ENCODE peak calls at places on chromosome 3, in eight cellular contexts. W is PC-9; Z is GM23338; O is CD4-positive, alpha-beta T cell; B is astrocyte of the spinal cord; G is GM12864; E is HFF-Myc; Y is brain microvascular endothelial cell. L is an unnamed sample.

GRCh38 chr3:69309810-69310209 is 76.1 kb downstream of the FRMD4B start:
- DNase-seq in W (no peak), Z (peak; percentile 49), O (no peak), B (peak; percentile 42), G (no peak), E (no peak), Y (peak; percentile 55), L (no peak)

GRCh38 chr3:171810278-171811058 is at the start of gene PLD1:
- DNase-seq in W (peak; percentile 95), Z (peak; percentile 71), O (peak; percentile 21), B (no peak), G (no peak), E (no peak), Y (peak; percentile 71), L (peak; percentile 79)

GRCh38 chr3:194675081-194675640 is 3.2 kb upstream of the LSG1 start:
- DNase-seq in W (no peak), Z (no peak), O (no peak), B (no peak), G (no peak), E (no peak), Y (no peak), L (no peak)

GRCh38 chr3:72210248-72210647 is 425.3 kb upstream of the PROK2 start:
- DNase-seq in W (no peak), Z (no peak), O (no peak), B (no peak), G (no peak), E (no peak), Y (no peak), L (no peak)

GRCh38 chr3:127628788-127629456 is at the start of gene PODXL2:
- DNase-seq in W (peak; percentile 59), Z (peak; percentile 82), O (peak; percentile 12), B (peak; percentile 40), G (no peak), E (no peak), Y (no peak), L (no peak)

GRCh38 chr3:155676252-155676981 is 68.5 kb downstream of the PLCH1 start:
- DNase-seq in W (no peak), Z (peak; percentile 36), O (no peak), B (peak; percentile 62), G (no peak), E (peak; percentile 17), Y (peak; percentile 51), L (no peak)

GRCh38 chr3:196193738-196194541 is 17.3 kb downstream of the ZDHHC19 start:
- DNase-seq in W (peak; percentile 60), Z (no peak), O (no peak), B (no peak), G (no peak), E (no peak), Y (no peak), L (no peak)

GRCh38 chr3:170911051-170911450 is 2.6 kb upstream of the EIF5A2 start:
- DNase-seq in W (no peak), Z (no peak), O (no peak), B (no peak), G (no peak), E (no peak), Y (no peak), L (no peak)

GRCh38 chr3:104909188-104909587 is 457.5 kb upstream of the ALCAM start:
- DNase-seq in W (no peak), Z (no peak), O (no peak), B (peak; percentile 82), G (no peak), E (peak; percentile 61), Y (peak; percentile 88), L (no peak)

GRCh38 chr3:196563721-196564225 is 4.6 kb downstream of the WDR53 start:
- DNase-seq in W (peak; percentile 31), Z (no peak), O (peak; percentile 15), B (peak; percentile 40), G (no peak), E (no peak), Y (peak; percentile 14), L (no peak)

GRCh38 chr3:130576571-130577266 is 59.7 kb downstream of the COL6A6 start:
- DNase-seq in W (no peak), Z (no peak), O (no peak), B (peak; percentile 62), G (no peak), E (no peak), Y (peak; percentile 57), L (no peak)

GRCh38 chr3:55402886-55403605 is 84.1 kb downstream of the WNT5A start:
- DNase-seq in W (peak; percentile 10), Z (no peak), O (no peak), B (peak; percentile 26), G (no peak), E (no peak), Y (no peak), L (no peak)

GRCh38 chr3:102444101-102444500 is 9.3 kb downstream of the ZPLD1 start:
- DNase-seq in W (no peak), Z (no peak), O (no peak), B (peak; percentile 54), G (no peak), E (peak; percentile 52), Y (no peak), L (no peak)

GRCh38 chr3:45988100-45988761 is 7.4 kb downstream of the FYCO1 start:
- DNase-seq in W (no peak), Z (no peak), O (no peak), B (no peak), G (no peak), E (no peak), Y (no peak), L (no peak)

DNA sequence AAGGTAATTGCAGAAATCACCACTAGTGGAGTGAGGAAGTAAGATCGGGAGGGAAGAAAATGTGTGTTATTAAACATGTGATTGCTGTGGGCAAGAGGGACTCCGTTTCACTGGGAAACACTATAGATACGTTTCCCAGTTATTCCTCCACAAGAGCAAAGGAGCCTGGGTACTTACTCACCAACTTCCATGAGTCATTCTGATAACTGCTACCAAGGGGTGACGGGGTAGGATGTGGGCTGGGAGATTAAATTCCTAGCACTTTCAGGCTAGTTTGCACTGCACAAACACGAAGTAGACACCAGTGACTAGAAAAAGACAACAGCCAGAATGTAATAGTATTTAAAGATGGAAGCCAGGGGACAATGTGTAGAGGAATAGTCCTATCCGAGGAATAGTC is 812.9 kb upstream of the CFAP20DC start:
- DNase-seq in W (peak; percentile 4), Z (no peak), O (no peak), B (peak; percentile 68), G (no peak), E (no peak), Y (peak; percentile 95), L (no peak)
- TF ChIP-seq CTCF in W (no peak), Z (no peak), O (no peak), B (no peak), G (no peak), E (no peak), Y (no peak), L (no peak)

DNA sequence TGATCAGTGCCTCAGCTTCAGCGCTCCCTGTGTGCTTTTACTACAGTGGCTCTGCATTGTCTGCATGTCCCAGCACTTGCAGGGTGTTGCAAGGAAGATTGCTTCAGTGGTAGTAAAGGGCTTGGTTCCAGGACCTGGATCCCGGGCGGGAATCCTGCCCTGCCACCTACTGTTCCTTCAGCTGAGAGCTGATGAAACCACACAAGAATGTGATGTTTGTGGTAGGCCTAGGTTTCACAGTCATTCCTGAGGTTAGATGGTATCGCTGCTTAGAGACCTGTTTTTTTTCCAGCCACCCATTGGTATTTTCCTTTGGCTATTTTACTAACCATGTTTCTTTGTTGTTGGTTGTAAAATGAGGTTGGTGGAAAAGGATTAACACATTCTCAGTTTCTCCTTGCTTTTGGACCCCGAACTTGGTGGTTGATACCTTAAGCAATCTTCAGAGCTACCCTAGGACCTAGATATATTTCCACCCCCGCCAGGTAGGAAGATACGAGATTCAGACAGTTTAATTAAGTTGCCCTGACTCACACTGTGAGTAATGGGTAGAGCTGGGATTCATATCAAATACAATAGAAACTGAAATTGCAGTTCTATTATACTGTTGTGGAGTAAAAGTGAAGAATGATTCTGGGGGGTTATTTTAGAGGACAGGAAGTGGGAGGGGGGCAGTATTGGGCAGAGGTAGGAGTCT is 11.4 kb downstream of the GPR87 start:
- DNase-seq in W (peak; percentile 95), Z (peak; percentile 93), O (no peak), B (peak; percentile 98), G (no peak), E (peak; percentile 75), Y (peak; percentile 95), L (no peak)
- TF ChIP-seq CTCF in W (no peak), Z (no peak), O (no peak), B (no peak), G (no peak), E (no peak), Y (peak; percentile 45), L (no peak)

GRCh38 chr3:186237915-186238314 is 124.1 kb downstream of the DGKG start:
- DNase-seq in W (no peak), Z (no peak), O (no peak), B (no peak), G (peak; percentile 72), E (no peak), Y (no peak), L (no peak)

GRCh38 chr3:186241910-186242821 is 119.9 kb downstream of the DGKG start:
- DNase-seq in W (peak; percentile 86), Z (peak; percentile 92), O (no peak), B (peak; percentile 64), G (peak; percentile 73), E (no peak), Y (peak; percentile 90), L (no peak)

GRCh38 chr3:186236357-186237020 is 125.5 kb downstream of the DGKG start:
- DNase-seq in W (no peak), Z (no peak), O (no peak), B (peak; percentile 21), G (no peak), E (no peak), Y (peak; percentile 41), L (no peak)

GRCh38 chr3:186235554-186235953 is 126.5 kb downstream of the DGKG start:
- DNase-seq in W (no peak), Z (no peak), O (no peak), B (no peak), G (no peak), E (no peak), Y (no peak), L (no peak)

GRCh38 chr3:186239321-186239720 is 122.7 kb downstream of the DGKG start:
- DNase-seq in W (no peak), Z (peak; percentile 94), O (no peak), B (peak; percentile 24), G (no peak), E (no peak), Y (no peak), L (no peak)
- TF ChIP-seq CTCF in W (no peak), Z (peak; percentile 47), O (no peak), B (no peak), G (no peak), E (no peak), Y (no peak), L (peak; percentile 33)

GRCh38 chr3:107272471-107272870 is 104.8 kb upstream of the CCDC54 start:
- DNase-seq in W (no peak), Z (no peak), O (no peak), B (no peak), G (no peak), E (no peak), Y (no peak), L (no peak)

GRCh38 chr3:107272885-107273284 is 104.4 kb upstream of the CCDC54 start:
- DNase-seq in W (no peak), Z (no peak), O (no peak), B (no peak), G (no peak), E (no peak), Y (no peak), L (no peak)

GRCh38 chr3:107268461-107268860 is 108.8 kb upstream of the CCDC54 start:
- DNase-seq in W (no peak), Z (no peak), O (no peak), B (no peak), G (no peak), E (no peak), Y (no peak), L (no peak)

GRCh38 chr3:107269081-107269480 is 108.2 kb upstream of the CCDC54 start:
- DNase-seq in W (no peak), Z (no peak), O (no peak), B (no peak), G (no peak), E (no peak), Y (no peak), L (no peak)

GRCh38 chr3:107271787-107272387 is 105.4 kb upstream of the CCDC54 start:
- DNase-seq in W (no peak), Z (peak; percentile 76), O (no peak), B (peak; percentile 60), G (no peak), E (peak; percentile 5), Y (no peak), L (no peak)
- TF ChIP-seq CTCF in W (peak; percentile 96), Z (peak; percentile 83), O (peak; percentile 76), B (peak; percentile 59), G (peak; percentile 52), E (peak; percentile 38), Y (peak; percentile 55), L (peak; percentile 82)